ENCODE peak calls at places on chromosomes 5 and 9, in ten cellular contexts. X, L, R, D, W, N, U, A, V and I are unnamed samples. For H3K4me1, the result is how much of the 10 kb centered on the place peaks cover.

GRCh38 chr9:115229496-115229895 is 111.5 kb upstream of the TNC start:
- DNase-seq in X (no peak), L (no peak), R (no peak), D (no peak), W (no peak), N (no peak), U (no peak), A (no peak), V (peak), I (no peak)

GRCh38 chr5:113262674-113263073 is 172.1 kb downstream of the TSSK1B start:
- DNase-seq in X (no peak), L (no peak), R (no peak), D (no peak), W (no peak), N (no peak), U (no peak), A (no peak), V (no peak), I (no peak)

GRCh38 chr9:137441289-137441934 is at the start of gene ENTPD8:
- DNase-seq in X (peak), L (peak), R (peak), D (no peak), W (peak), N (peak), U (peak), A (no peak), V (no peak), I (no peak)

GRCh38 chr5:129306725-129307124 is 153.4 kb upstream of the ADAMTS19 start:
- DNase-seq in X (no peak), L (no peak), R (no peak), D (no peak), W (no peak), N (no peak), U (no peak), A (no peak), V (no peak), I (no peak)

GRCh38 chr9:37936965-37937364 is 33.0 kb upstream of the SLC25A51 start:
- DNase-seq in X (no peak), L (no peak), R (no peak), D (no peak), W (peak), N (peak), U (peak), A (no peak), V (peak), I (no peak)

GRCh38 chr5:34838785-34839714 is at the start of gene TTC23L:
- DNase-seq in X (peak), L (peak), R (peak), D (peak), W (peak), N (peak), U (peak), A (peak), V (peak), I (peak)

GRCh38 chr5:109186759-109187158 is 223.0 kb downstream of the PJA2 start:
- DNase-seq in X (no peak), L (no peak), R (no peak), D (no peak), W (no peak), N (no peak), U (no peak), A (no peak), V (no peak), I (no peak)

GRCh38 chr5:76811214-76811613 is 7.6 kb upstream of the F2RL1 start:
- DNase-seq in X (no peak), L (no peak), R (no peak), D (no peak), W (no peak), N (no peak), U (no peak), A (no peak), V (no peak), I (no peak)

GRCh38 chr5:4366628-4367027 is 771.0 kb downstream of the IRX1 start:
- DNase-seq in X (no peak), L (no peak), R (no peak), D (no peak), W (no peak), N (no peak), U (no peak), A (no peak), V (no peak), I (no peak)

GRCh38 chr9:93589688-93590087 is 13.3 kb downstream of the PHF2 start:
- DNase-seq in X (peak), L (no peak), R (no peak), D (no peak), W (no peak), N (peak), U (peak), A (peak), V (peak), I (peak)
- H3K4me1 ChIP-seq in X (half or more), L (half or more), R (under half), D (under half), W (under half), N (under half), U (under half), A (half or more), V (under half), I (half or more)

DNA sequence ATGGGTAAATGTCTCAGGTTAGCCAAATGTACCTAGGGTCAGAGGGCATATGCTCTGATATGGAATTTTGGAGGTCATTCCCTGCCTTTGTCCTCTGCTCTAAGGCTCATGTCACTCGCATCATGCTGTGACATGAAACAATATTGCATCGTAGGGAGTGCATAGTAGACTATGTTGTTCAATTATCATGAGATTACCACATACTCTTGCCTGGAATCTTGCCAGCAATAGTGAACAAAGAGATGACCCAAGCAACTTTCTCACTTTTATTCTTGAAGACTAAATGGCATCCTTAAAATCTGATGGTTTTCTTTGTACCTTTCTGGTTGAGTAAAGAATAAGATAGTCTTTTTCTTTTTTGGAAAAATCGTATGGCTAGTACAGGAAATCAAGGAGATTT is 27.7 kb downstream of the ZNF462 start:
- DNase-seq in X (no peak), L (no peak), R (no peak), D (no peak), W (no peak), N (no peak), U (no peak), A (no peak), V (no peak), I (no peak)
- H3K4me1 ChIP-seq in X (under half), L (under half), R (under half), D (under half), W (under half), N (under half), U (under half), A (under half), V (under half), I (half or more)

GRCh38 chr5:142969624-142970439 is 199.7 kb downstream of the ARHGAP26 start:
- DNase-seq in X (no peak), L (no peak), R (no peak), D (peak), W (no peak), N (no peak), U (no peak), A (no peak), V (no peak), I (no peak)

GRCh38 chr5:142970440-142970788 is 200.2 kb downstream of the ARHGAP26 start:
- DNase-seq in X (no peak), L (no peak), R (no peak), D (no peak), W (no peak), N (no peak), U (no peak), A (no peak), V (no peak), I (no peak)

GRCh38 chr5:142971296-142972013 is 201.3 kb downstream of the ARHGAP26 start:
- DNase-seq in X (no peak), L (no peak), R (no peak), D (no peak), W (no peak), N (no peak), U (peak), A (no peak), V (no peak), I (no peak)

GRCh38 chr5:142972064-142972463 is 201.9 kb downstream of the ARHGAP26 start:
- DNase-seq in X (no peak), L (no peak), R (no peak), D (no peak), W (no peak), N (no peak), U (no peak), A (no peak), V (no peak), I (no peak)

DNA sequence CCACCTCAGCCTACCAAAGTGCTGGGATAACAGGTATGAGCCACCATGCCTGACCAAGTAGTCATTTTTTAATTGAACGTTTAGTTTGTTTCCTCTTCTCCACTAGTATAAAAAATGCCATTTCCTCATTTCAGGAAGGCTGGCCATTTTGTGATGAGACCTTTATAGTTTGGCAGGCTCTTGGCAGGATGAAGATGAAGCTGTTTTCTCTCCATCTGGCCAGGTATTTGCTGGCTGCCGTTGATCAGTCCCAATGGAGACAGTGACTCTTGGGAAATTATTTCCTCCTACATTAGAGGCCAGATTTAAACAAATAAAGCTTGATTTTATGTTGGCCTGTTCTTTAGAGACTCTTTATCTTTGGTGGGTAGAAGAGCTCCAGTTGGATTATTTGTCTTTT is 199.0 kb downstream of the ARHGAP26 start:
- DNase-seq in X (no peak), L (no peak), R (no peak), D (no peak), W (no peak), N (no peak), U (no peak), A (no peak), V (no peak), I (no peak)
- H3K4me1 ChIP-seq in X (under half), L (under half), R (under half), D (under half), W (under half), N (under half), U (under half), A (under half), V (under half), I (under half)

DNA sequence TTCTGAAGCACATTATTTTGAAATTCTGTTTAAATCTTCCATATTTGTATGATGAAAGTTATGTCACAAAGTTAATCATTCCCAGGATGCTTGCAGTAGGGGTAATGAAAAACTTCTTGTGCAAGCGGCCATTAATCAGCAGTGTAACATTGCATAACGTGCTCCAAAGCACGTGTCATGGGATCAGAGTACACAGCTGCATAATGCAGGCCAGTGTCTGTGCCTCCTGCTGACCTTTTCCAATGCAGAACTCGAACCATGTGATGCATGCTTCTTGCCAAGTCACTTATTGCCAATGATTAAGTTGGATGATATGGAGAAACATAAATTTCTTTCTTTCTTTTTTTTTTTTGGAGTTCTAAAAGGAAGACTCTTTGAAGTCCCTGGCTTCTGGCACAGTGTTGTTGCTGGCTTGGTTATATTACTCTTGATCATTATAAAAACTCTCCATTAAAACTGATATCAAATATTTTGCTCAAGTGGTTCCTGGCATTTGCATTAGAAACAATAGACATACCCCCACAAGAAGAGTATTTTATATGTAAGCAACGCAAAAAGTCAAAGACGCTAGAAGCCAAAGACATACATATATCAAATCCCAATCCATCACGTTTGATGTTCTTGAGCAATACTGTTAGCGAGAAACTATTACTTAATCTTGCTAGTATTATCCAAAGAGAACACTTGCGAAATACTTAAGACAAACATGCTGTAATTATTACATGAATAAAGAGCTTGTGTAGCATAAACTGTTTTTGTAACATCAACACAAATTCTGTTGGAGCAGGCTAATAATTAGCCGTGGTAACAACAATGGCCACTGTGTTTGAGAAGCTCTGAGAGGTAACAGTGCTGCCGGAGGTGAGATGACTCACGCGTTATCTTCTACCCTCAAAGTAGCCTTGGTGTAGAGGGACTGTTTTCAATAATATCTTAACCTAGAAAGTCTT is 164.2 kb downstream of the AUH start:
- DNase-seq in X (peak), L (peak), R (peak), D (peak), W (no peak), N (peak), U (peak), A (peak), V (peak), I (peak)
- H3K4me1 ChIP-seq in X (half or more), L (under half), R (under half), D (under half), W (under half), N (under half), U (under half), A (under half), V (under half), I (half or more)